ENCODE peak calls at places on chromosome 7, in nine cellular contexts. One of them, this sample, is unnamed.

GRCh38 chr7:19146699-19147098 is 1.5 kb upstream of the FERD3L start:
- DNase-seq in H54: peak
- DNase-seq in spleen: no peak
- DNase-seq in testis: no peak
- DNase-seq in GM12892: no peak
- DNase-seq in transverse colon: no peak
- DNase-seq in esophagus squamous epithelium: no peak
- DNase-seq in adrenal gland: no peak
- DNase-seq in stomach: no peak
- DNase-seq in this sample: peak

GRCh38 chr7:27462575-27463270 is 200.0 kb downstream of the HIBADH start:
- DNase-seq in spleen: no peak
- DNase-seq in adrenal gland: no peak
- DNase-seq in esophagus squamous epithelium: no peak
- DNase-seq in H54: peak
- DNase-seq in GM12892: no peak
- DNase-seq in testis: no peak
- DNase-seq in stomach: no peak
- DNase-seq in transverse colon: no peak
- DNase-seq in this sample: no peak

GRCh38 chr7:148501707-148502139 is 88.8 kb upstream of the C7orf33 start:
- DNase-seq in testis: peak
- DNase-seq in esophagus squamous epithelium: peak
- DNase-seq in GM12892: no peak
- DNase-seq in transverse colon: peak
- DNase-seq in stomach: peak
- DNase-seq in H54: no peak
- DNase-seq in spleen: no peak
- DNase-seq in adrenal gland: no peak
- DNase-seq in this sample: no peak

GRCh38 chr7:11261470-11261869 is 287.8 kb downstream of the PHF14 start:
- DNase-seq in transverse colon: no peak
- DNase-seq in spleen: no peak
- DNase-seq in esophagus squamous epithelium: no peak
- DNase-seq in adrenal gland: peak
- DNase-seq in testis: no peak
- DNase-seq in stomach: peak
- DNase-seq in GM12892: no peak
- DNase-seq in H54: no peak
- DNase-seq in this sample: no peak

GRCh38 chr7:138116156-138116555 is 39.9 kb downstream of the AKR1D1 start:
- DNase-seq in H54: peak
- DNase-seq in transverse colon: no peak
- DNase-seq in testis: no peak
- DNase-seq in adrenal gland: peak
- DNase-seq in spleen: no peak
- DNase-seq in GM12892: no peak
- DNase-seq in esophagus squamous epithelium: no peak
- DNase-seq in stomach: no peak
- DNase-seq in this sample: no peak

GRCh38 chr7:33965116-33965827 is 59.9 kb downstream of the BMPER start:
- DNase-seq in stomach: no peak
- DNase-seq in esophagus squamous epithelium: no peak
- DNase-seq in H54: no peak
- DNase-seq in GM12892: no peak
- DNase-seq in testis: no peak
- DNase-seq in adrenal gland: no peak
- DNase-seq in spleen: no peak
- DNase-seq in transverse colon: no peak
- DNase-seq in this sample: no peak

GRCh38 chr7:91265693-91266066 is 1.4 kb downstream of the FZD1 start:
- DNase-seq in adrenal gland: no peak
- DNase-seq in spleen: peak
- DNase-seq in esophagus squamous epithelium: no peak
- DNase-seq in testis: no peak
- DNase-seq in transverse colon: peak
- DNase-seq in stomach: no peak
- DNase-seq in GM12892: no peak
- DNase-seq in H54: no peak
- DNase-seq in this sample: no peak

GRCh38 chr7:135362871-135363270 is 129.2 kb downstream of the STRA8 start:
- DNase-seq in stomach: no peak
- DNase-seq in spleen: no peak
- DNase-seq in transverse colon: no peak
- DNase-seq in esophagus squamous epithelium: no peak
- DNase-seq in GM12892: no peak
- DNase-seq in H54: no peak
- DNase-seq in testis: no peak
- DNase-seq in adrenal gland: no peak
- DNase-seq in this sample: peak

GRCh38 chr7:73700070-73700423 is 16.6 kb downstream of the BUD23 start:
- DNase-seq in testis: no peak
- DNase-seq in transverse colon: no peak
- DNase-seq in H54: no peak
- DNase-seq in GM12892: no peak
- DNase-seq in adrenal gland: no peak
- DNase-seq in spleen: no peak
- DNase-seq in esophagus squamous epithelium: no peak
- DNase-seq in stomach: no peak
- DNase-seq in this sample: no peak

GRCh38 chr7:958221-959200 is 4.0 kb upstream of the ADAP1 start:
- DNase-seq in testis: no peak
- DNase-seq in GM12892: no peak
- DNase-seq in stomach: no peak
- DNase-seq in esophagus squamous epithelium: no peak
- DNase-seq in spleen: peak
- DNase-seq in H54: no peak
- DNase-seq in transverse colon: peak
- DNase-seq in adrenal gland: no peak
- DNase-seq in this sample: no peak

GRCh38 chr7:17719998-17720397 is 220.3 kb downstream of the SNX13 start:
- DNase-seq in H54: no peak
- DNase-seq in transverse colon: no peak
- DNase-seq in esophagus squamous epithelium: no peak
- DNase-seq in adrenal gland: no peak
- DNase-seq in testis: no peak
- DNase-seq in spleen: no peak
- DNase-seq in stomach: no peak
- DNase-seq in GM12892: no peak
- DNase-seq in this sample: no peak

GRCh38 chr7:94998951-94999350 is 91.6 kb downstream of the PPP1R9A start:
- DNase-seq in spleen: no peak
- DNase-seq in stomach: no peak
- DNase-seq in GM12892: no peak
- DNase-seq in testis: no peak
- DNase-seq in transverse colon: no peak
- DNase-seq in H54: no peak
- DNase-seq in adrenal gland: no peak
- DNase-seq in esophagus squamous epithelium: no peak
- DNase-seq in this sample: no peak

GRCh38 chr7:135733603-135734342 is 5.8 kb upstream of the SLC13A4 start:
- DNase-seq in GM12892: no peak
- DNase-seq in adrenal gland: no peak
- DNase-seq in stomach: no peak
- DNase-seq in testis: no peak
- DNase-seq in transverse colon: no peak
- DNase-seq in esophagus squamous epithelium: no peak
- DNase-seq in H54: no peak
- DNase-seq in spleen: no peak
- DNase-seq in this sample: no peak

GRCh38 chr7:23106801-23107713 is 1.5 kb downstream of the KLHL7 start:
- DNase-seq in GM12892: no peak
- DNase-seq in esophagus squamous epithelium: no peak
- DNase-seq in testis: no peak
- DNase-seq in stomach: no peak
- DNase-seq in H54: no peak
- DNase-seq in spleen: no peak
- DNase-seq in transverse colon: no peak
- DNase-seq in adrenal gland: no peak
- DNase-seq in this sample: peak

GRCh38 chr7:22983257-22983855 is 30.6 kb downstream of the HYCC1 start:
- DNase-seq in GM12892: no peak
- DNase-seq in testis: no peak
- DNase-seq in esophagus squamous epithelium: no peak
- DNase-seq in stomach: no peak
- DNase-seq in spleen: no peak
- DNase-seq in H54: no peak
- DNase-seq in transverse colon: no peak
- DNase-seq in adrenal gland: no peak
- DNase-seq in this sample: no peak

GRCh38 chr7:50774299-50774698 is 8.4 kb downstream of the GRB10 start:
- DNase-seq in H54: no peak
- DNase-seq in testis: no peak
- DNase-seq in GM12892: no peak
- DNase-seq in stomach: no peak
- DNase-seq in adrenal gland: no peak
- DNase-seq in spleen: no peak
- DNase-seq in esophagus squamous epithelium: no peak
- DNase-seq in transverse colon: no peak
- DNase-seq in this sample: no peak

GRCh38 chr7:33550363-33550762 is 355.0 kb upstream of the BMPER start:
- DNase-seq in esophagus squamous epithelium: no peak
- DNase-seq in spleen: no peak
- DNase-seq in GM12892: no peak
- DNase-seq in adrenal gland: no peak
- DNase-seq in transverse colon: no peak
- DNase-seq in testis: no peak
- DNase-seq in stomach: no peak
- DNase-seq in H54: no peak
- DNase-seq in this sample: no peak

GRCh38 chr7:149196705-149197171 is 1.4 kb downstream of the ZNF282 start:
- DNase-seq in GM12892: no peak
- DNase-seq in adrenal gland: peak
- DNase-seq in H54: peak
- DNase-seq in testis: no peak
- DNase-seq in spleen: peak
- DNase-seq in esophagus squamous epithelium: no peak
- DNase-seq in stomach: no peak
- DNase-seq in transverse colon: peak
- DNase-seq in this sample: peak

GRCh38 chr7:142496545-142496991 is 238.7 kb upstream of the PRSS58 start:
- DNase-seq in stomach: no peak
- DNase-seq in adrenal gland: no peak
- DNase-seq in GM12892: no peak
- DNase-seq in spleen: no peak
- DNase-seq in H54: peak
- DNase-seq in testis: no peak
- DNase-seq in transverse colon: peak
- DNase-seq in esophagus squamous epithelium: no peak
- DNase-seq in this sample: peak

GRCh38 chr7:118699222-118699621 is 474.7 kb downstream of the ANKRD7 start:
- DNase-seq in adrenal gland: no peak
- DNase-seq in testis: no peak
- DNase-seq in H54: no peak
- DNase-seq in transverse colon: no peak
- DNase-seq in esophagus squamous epithelium: no peak
- DNase-seq in GM12892: no peak
- DNase-seq in stomach: no peak
- DNase-seq in spleen: no peak
- DNase-seq in this sample: no peak

GRCh38 chr7:66886152-66886551 is 34.9 kb upstream of the TMEM248 start:
- DNase-seq in GM12892: no peak
- DNase-seq in H54: no peak
- DNase-seq in stomach: no peak
- DNase-seq in spleen: no peak
- DNase-seq in transverse colon: no peak
- DNase-seq in esophagus squamous epithelium: no peak
- DNase-seq in testis: no peak
- DNase-seq in adrenal gland: no peak
- DNase-seq in this sample: no peak

GRCh38 chr7:29146082-29146706 is at the start of gene CPVL:
- DNase-seq in spleen: peak
- DNase-seq in esophagus squamous epithelium: no peak
- DNase-seq in testis: peak
- DNase-seq in H54: no peak
- DNase-seq in adrenal gland: peak
- DNase-seq in GM12892: no peak
- DNase-seq in transverse colon: peak
- DNase-seq in stomach: peak
- DNase-seq in this sample: peak
- TF ChIP-seq POLR2A in spleen: peak
- TF ChIP-seq POLR2A in esophagus squamous epithelium: no peak
- TF ChIP-seq POLR2A in testis: no peak
- TF ChIP-seq POLR2A in H54: no peak
- TF ChIP-seq POLR2A in adrenal gland: peak
- TF ChIP-seq POLR2A in GM12892: no peak
- TF ChIP-seq POLR2A in transverse colon: peak
- TF ChIP-seq POLR2A in stomach: no peak
- TF ChIP-seq POLR2A in this sample: no peak

GRCh38 chr7:12687213-12688171 is at the start of gene ARL4A:
- DNase-seq in esophagus squamous epithelium: peak
- DNase-seq in transverse colon: peak
- DNase-seq in GM12892: peak
- DNase-seq in testis: peak
- DNase-seq in spleen: peak
- DNase-seq in H54: peak
- DNase-seq in adrenal gland: peak
- DNase-seq in stomach: peak
- DNase-seq in this sample: peak
- TF ChIP-seq POLR2A in esophagus squamous epithelium: no peak
- TF ChIP-seq POLR2A in transverse colon: peak
- TF ChIP-seq POLR2A in GM12892: no peak
- TF ChIP-seq POLR2A in testis: peak
- TF ChIP-seq POLR2A in spleen: peak
- TF ChIP-seq POLR2A in H54: peak
- TF ChIP-seq POLR2A in adrenal gland: peak
- TF ChIP-seq POLR2A in stomach: no peak
- TF ChIP-seq POLR2A in this sample: peak

DNA sequence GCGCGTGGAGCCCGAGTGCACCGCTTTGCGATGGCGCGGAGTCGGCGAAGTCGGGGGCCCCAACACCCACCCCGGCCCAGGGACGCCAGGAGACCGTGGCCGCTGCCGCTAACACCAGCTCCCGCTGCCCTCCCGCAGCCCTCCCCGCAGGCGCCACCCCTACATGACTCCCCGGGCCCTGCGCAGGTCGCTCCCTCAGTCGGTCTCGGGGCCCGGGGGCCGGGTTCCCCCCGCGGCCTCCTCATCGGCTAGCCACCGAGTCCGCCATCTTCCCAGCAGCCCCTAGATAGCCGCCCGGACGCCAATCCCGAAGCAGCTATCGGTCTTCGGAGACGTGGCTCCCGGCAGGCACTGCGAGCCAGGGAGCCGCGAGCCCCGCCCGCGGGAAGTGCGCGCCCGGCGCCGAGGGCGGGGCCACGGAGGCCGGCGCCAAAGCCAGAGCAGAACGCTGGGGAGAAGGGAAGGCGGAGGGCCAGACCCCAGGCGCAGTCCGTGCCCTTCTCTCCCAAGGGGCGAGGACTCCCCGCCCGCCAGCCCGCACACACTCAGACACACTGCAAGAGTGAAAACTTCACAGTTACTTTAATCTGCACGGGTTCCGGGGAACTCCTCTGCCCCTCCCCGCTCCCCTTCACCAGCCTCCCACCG is at the start of gene FASTK:
- DNase-seq in adrenal gland: peak
- DNase-seq in GM12892: peak
- DNase-seq in spleen: peak
- DNase-seq in stomach: peak
- DNase-seq in H54: peak
- DNase-seq in transverse colon: peak
- DNase-seq in testis: peak
- DNase-seq in esophagus squamous epithelium: peak
- DNase-seq in this sample: peak
- TF ChIP-seq POLR2A in adrenal gland: peak
- TF ChIP-seq POLR2A in GM12892: peak
- TF ChIP-seq POLR2A in spleen: no peak
- TF ChIP-seq POLR2A in stomach: no peak
- TF ChIP-seq POLR2A in H54: peak
- TF ChIP-seq POLR2A in transverse colon: peak
- TF ChIP-seq POLR2A in testis: no peak
- TF ChIP-seq POLR2A in esophagus squamous epithelium: no peak
- TF ChIP-seq POLR2A in this sample: peak

GRCh38 chr7:26182283-26182682 is 18.3 kb downstream of the HNRNPA2B1 start:
- DNase-seq in stomach: no peak
- DNase-seq in testis: no peak
- DNase-seq in esophagus squamous epithelium: no peak
- DNase-seq in GM12892: no peak
- DNase-seq in H54: no peak
- DNase-seq in adrenal gland: no peak
- DNase-seq in transverse colon: no peak
- DNase-seq in spleen: no peak
- DNase-seq in this sample: no peak
- TF ChIP-seq POLR2A in stomach: no peak
- TF ChIP-seq POLR2A in testis: no peak
- TF ChIP-seq POLR2A in esophagus squamous epithelium: no peak
- TF ChIP-seq POLR2A in GM12892: no peak
- TF ChIP-seq POLR2A in H54: no peak
- TF ChIP-seq POLR2A in adrenal gland: no peak
- TF ChIP-seq POLR2A in transverse colon: peak
- TF ChIP-seq POLR2A in spleen: no peak
- TF ChIP-seq POLR2A in this sample: no peak

This sample was measured in erythroblast.